ENCODE peak calls at places on chromosomes 11 and 22, in four cellular contexts. I is neural progenitor cell; D is psoas muscle; X is naive thymus-derived CD4-positive, alpha-beta T cell. B is an unnamed sample.

GRCh38 chr22:23910496-23911190 is 16.5 kb downstream of the MIF start:
- DNase-seq in I (no peak), D (no peak), X (no peak), B (no peak)

GRCh38 chr22:46894851-46895640 is 132.6 kb downstream of the TBC1D22A start:
- DNase-seq in I (no peak), D (no peak), X (no peak), B (no peak)

GRCh38 chr11:14907411-14908213 is 15.6 kb upstream of the CYP2R1 start:
- DNase-seq in I (peak), D (peak), X (peak), B (peak)

GRCh38 chr11:120571476-120571875 is 59.9 kb downstream of the GRIK4 start:
- DNase-seq in I (no peak), D (no peak), X (no peak), B (no peak)

GRCh38 chr11:26958650-26959049 is 35.3 kb upstream of the FIBIN start:
- DNase-seq in I (no peak), D (no peak), X (no peak), B (no peak)

GRCh38 chr22:30591588-30592359 is at the start of gene PES1:
- DNase-seq in I (peak), D (peak), X (peak), B (peak)

GRCh38 chr11:95692526-95693270 is 96.9 kb downstream of the FAM76B start:
- DNase-seq in I (no peak), D (no peak), X (no peak), B (no peak)

GRCh38 chr22:37334859-37335818 is 52.8 kb downstream of the CYTH4 start:
- DNase-seq in I (peak), D (no peak), X (no peak), B (no peak)

GRCh38 chr11:3338569-3339565 is 40.1 kb downstream of the ZNF195 start:
- DNase-seq in I (no peak), D (no peak), X (no peak), B (no peak)

GRCh38 chr11:112652786-112653390 is 308.3 kb upstream of the NCAM1 start:
- DNase-seq in I (no peak), D (no peak), X (no peak), B (no peak)

GRCh38 chr11:118691926-118692830 is 12.7 kb upstream of the TREH start:
- DNase-seq in I (no peak), D (no peak), X (no peak), B (peak)

GRCh38 chr11:28981331-28981865 is 873.2 kb downstream of the METTL15 start:
- DNase-seq in I (no peak), D (no peak), X (no peak), B (no peak)